ENCODE peak calls at places on chromosomes 13 and 19, in eight cellular contexts. N is activated naive CD4-positive, alpha-beta T cell treated with anti-CD3 and anti-CD28 coated beads for 36 hours; H is SHP77 treated with DMSO at 0.1 percent for 48 hours; Q is breast epithelium; M is ELR; X is foreskin fibroblast; P is cardiac muscle cell; B is stimulated activated CD8-positive, alpha-beta memory T cell treated with anti-CD3 and anti-CD28 coated beads, Interleukin-4, amount 100 ng/mL, for 1 hour. G is an unnamed sample.

GRCh38 chr13:79626924-79627323 is 146.0 kb downstream of the NDFIP2 start:
- DNase-seq in N (no peak), H (no peak), Q (no peak), M (no peak), X (no peak), P (peak), B (no peak), G (no peak)

GRCh38 chr19:47436712-47437401 is 17.5 kb upstream of the MEIS3 start:
- DNase-seq in N (peak), H (peak), Q (peak), M (peak), X (peak), P (peak), B (peak), G (peak)

GRCh38 chr19:45781282-45782161 is 768 bp downstream of the DMPK start:
- DNase-seq in N (no peak), H (peak), Q (no peak), M (peak), X (peak), P (no peak), B (no peak), G (no peak)

GRCh38 chr19:10513223-10513622 is 4.0 kb downstream of the S1PR5 start:
- DNase-seq in N (no peak), H (no peak), Q (no peak), M (no peak), X (no peak), P (no peak), B (no peak), G (no peak)

GRCh38 chr13:46317120-46317519 is 69.9 kb downstream of the RUBCNL start:
- DNase-seq in N (no peak), H (no peak), Q (no peak), M (no peak), X (peak), P (peak), B (no peak), G (no peak)

GRCh38 chr19:1837222-1837565 is 11.1 kb downstream of the REXO1 start:
- DNase-seq in N (no peak), H (no peak), Q (no peak), M (no peak), X (no peak), P (no peak), B (no peak), G (no peak)

GRCh38 chr19:3045885-3046603 is 16.3 kb downstream of the TLE5 start:
- DNase-seq in N (no peak), H (no peak), Q (no peak), M (no peak), X (no peak), P (no peak), B (no peak), G (no peak)

GRCh38 chr13:33757713-33758112 is 60.2 kb upstream of the RFC3 start:
- DNase-seq in N (no peak), H (no peak), Q (no peak), M (no peak), X (no peak), P (no peak), B (no peak), G (no peak)

GRCh38 chr19:53870485-53870844 is 2.8 kb downstream of the MYADM start:
- DNase-seq in N (no peak), H (no peak), Q (no peak), M (no peak), X (no peak), P (no peak), B (no peak), G (no peak)

GRCh38 chr13:40624338-40624737 is 42.1 kb downstream of the FOXO1 start:
- DNase-seq in N (peak), H (no peak), Q (no peak), M (no peak), X (peak), P (peak), B (no peak), G (no peak)

GRCh38 chr13:65744761-65745160 is 1485.4 kb downstream of the PCDH9 start:
- DNase-seq in N (no peak), H (no peak), Q (no peak), M (no peak), X (peak), P (peak), B (no peak), G (no peak)

GRCh38 chr13:40240293-40240692 is 426.1 kb downstream of the FOXO1 start:
- DNase-seq in N (no peak), H (no peak), Q (no peak), M (no peak), X (no peak), P (no peak), B (no peak), G (no peak)

GRCh38 chr13:21435710-21436151 is 23.4 kb downstream of the ZDHHC20 start:
- DNase-seq in N (peak), H (no peak), Q (no peak), M (peak), X (peak), P (peak), B (no peak), G (peak)

GRCh38 chr13:20412761-20413355 is 112.8 kb downstream of the CRYL1 start:
- DNase-seq in N (peak), H (no peak), Q (no peak), M (peak), X (peak), P (no peak), B (no peak), G (no peak)

GRCh38 chr13:45781553-45782326 is 69.8 kb downstream of the SIAH3 start:
- DNase-seq in N (peak), H (peak), Q (no peak), M (no peak), X (peak), P (peak), B (no peak), G (no peak)

GRCh38 chr19:6527893-6528543 is 2.8 kb upstream of the TNFSF9 start:
- DNase-seq in N (no peak), H (no peak), Q (no peak), M (no peak), X (no peak), P (no peak), B (no peak), G (no peak)

GRCh38 chr19:4456843-4457653 is 546 bp downstream of the UBXN6 start:
- DNase-seq in N (no peak), H (no peak), Q (no peak), M (peak), X (peak), P (peak), B (no peak), G (peak)

G was measured in COLO829.